ENCODE peak calls at places on chromosome 21, in nine cellular contexts. H is cerebellar cortex; C is germinal center; W is RPMI7951; S is GM20000; X is activated gamma-delta T cell treated with Interleukin-2 at 50 U/mL for 16 hours; A is NK-92 treated with Interleukin-12 subunit alpha and Interleukin-12 subunit beta, amount 100 ng/mL, for 24 hours; G is hippocampal formation; E is activated T-helper 2 cell treated with anti-CD3 and anti-CD28 coated beads, Interferon-gamma antibody, Interleukin-2, Interleukin-4, amounts not matched to agents 10 μg/mL and 5 μg/mL and 100 μg/mL, durations not matched to agents 14 hours and 24 hours and 36 hours. I is an unnamed sample.

GRCh38 chr21:16455978-16456377 is 726.2 kb downstream of the USP25 start:
- DNase-seq in G (peak), C (no peak), X (no peak), A (no peak), S (no peak), W (no peak), H (peak), E (no peak), I (no peak)

GRCh38 chr21:45324430-45325205 is 36.9 kb upstream of the POFUT2 start:
- DNase-seq in G (no peak), C (no peak), X (no peak), A (no peak), E (no peak), S (no peak), W (peak), H (peak), I (peak)

GRCh38 chr21:36263797-36264196 is 56.2 kb upstream of the MORC3 start:
- DNase-seq in G (no peak), E (no peak), C (no peak), W (no peak), S (no peak), H (no peak), X (no peak), A (no peak), I (no peak)

GRCh38 chr21:26845066-26845749 is at the start of gene ADAMTS1:
- DNase-seq in H (peak), G (peak), W (peak), C (no peak), S (no peak), E (peak), X (no peak), A (no peak), I (peak)

GRCh38 chr21:30605968-30606367 is 5.1 kb downstream of the KRTAP22-1 start:
- DNase-seq in A (no peak), G (no peak), W (no peak), S (no peak), X (no peak), H (no peak), E (no peak), C (no peak), I (no peak)

GRCh38 chr21:26719750-26720149 is 125.5 kb downstream of the ADAMTS1 start:
- DNase-seq in G (no peak), W (peak), H (peak), X (no peak), E (no peak), S (no peak), C (no peak), A (no peak), I (no peak)

GRCh38 chr21:41695513-41695912 is 71.3 kb downstream of the RIPK4 start:
- DNase-seq in G (no peak), X (no peak), H (no peak), S (no peak), A (no peak), W (no peak), E (no peak), C (no peak), I (no peak)

GRCh38 chr21:24112020-24112419 is 1495.3 kb downstream of the MRPL39 start:
- DNase-seq in S (no peak), W (no peak), H (no peak), G (no peak), X (no peak), E (no peak), C (no peak), A (no peak), I (no peak)

GRCh38 chr21:28699591-28700259 is 293.0 kb downstream of the LTN1 start:
- DNase-seq in X (no peak), C (no peak), S (no peak), W (no peak), G (no peak), H (no peak), E (no peak), A (no peak), I (no peak)